ENCODE peak calls at places on chromosomes 13 and 19, in seven cellular contexts. V is cardiac fibroblast, M is fibroblast of pulmonary artery, A is fibroblast of the aortic adventitia, E is heart left ventricle, X is hepatocyte, F is heart right ventricle. G is an unnamed sample.

GRCh38 chr19:2434267-2434666 is 6.9 kb upstream of the TIMM13 start:
- DNase-seq in M (no peak), E (no peak), A (no peak), V (no peak), F (no peak), X (no peak), G (no peak)

GRCh38 chr13:77309254-77309653 is 17.6 kb downstream of the MYCBP2 start:
- DNase-seq in A (no peak), E (no peak), X (no peak), V (no peak), M (no peak), F (no peak), G (no peak)

GRCh38 chr13:40302351-40302750 is 364.1 kb downstream of the FOXO1 start:
- DNase-seq in F (no peak), M (no peak), A (no peak), E (no peak), X (no peak), V (no peak), G (no peak)

GRCh38 chr19:49890349-49891311 is 6.1 kb downstream of the IL4I1 start:
- DNase-seq in V (no peak), M (no peak), X (peak; percentile 58), F (no peak), A (no peak), E (no peak), G (peak; percentile 64)

GRCh38 chr19:13978306-13978705 is 26.0 kb downstream of the DCAF15 start:
- DNase-seq in A (no peak), X (peak; percentile 90), M (peak; percentile 43), F (peak; percentile 89), E (peak; percentile 87), V (no peak), G (peak; percentile 83)

GRCh38 chr13:47897411-47898050 is 103.5 kb downstream of the SUCLA2 start:
- DNase-seq in E (no peak), X (no peak), F (no peak), M (peak; percentile 27), A (peak; percentile 20), V (peak; percentile 14), G (peak; percentile 57)

GRCh38 chr13:93900735-93901134 is 578.7 kb downstream of the DCT start:
- DNase-seq in V (peak; percentile 46), M (peak; percentile 33), F (no peak), E (no peak), A (peak; percentile 41), X (no peak), G (peak; percentile 28)

GRCh38 chr13:34578471-34578870 is 363.6 kb upstream of the NBEA start:
- DNase-seq in F (no peak), V (peak; percentile 19), A (no peak), X (no peak), E (no peak), M (peak; percentile 46), G (peak; percentile 50)

GRCh38 chr19:2503521-2504109 is 27.7 kb downstream of the GADD45B start:
- DNase-seq in F (no peak), M (peak; percentile 60), X (peak; percentile 88), E (no peak), V (peak; percentile 87), A (peak; percentile 78), G (peak; percentile 40)

GRCh38 chr19:15417699-15418098 is 1.1 kb downstream of the AKAP8L start:
- DNase-seq in X (no peak), V (peak; percentile 22), E (no peak), F (no peak), A (peak; percentile 43), M (peak; percentile 18), G (peak; percentile 22)

GRCh38 chr19:35629332-35629633 is 447 bp downstream of the RBM42 start:
- DNase-seq in A (no peak), V (no peak), E (no peak), M (no peak), X (no peak), F (no peak), G (no peak)

GRCh38 chr19:52369463-52370340 is at the start of gene ZNF880:
- DNase-seq in A (peak; percentile 90), E (peak; percentile 95), F (peak; percentile 95), M (peak; percentile 94), V (peak; percentile 94), X (peak; percentile 96), G (peak; percentile 96)

GRCh38 chr13:30123575-30123974 is 183.8 kb downstream of the KATNAL1 start:
- DNase-seq in M (no peak), V (no peak), F (no peak), E (no peak), X (no peak), A (no peak), G (no peak)

GRCh38 chr13:30121666-30122065 is 185.7 kb downstream of the KATNAL1 start:
- DNase-seq in A (no peak), X (no peak), V (no peak), F (no peak), M (no peak), E (no peak), G (no peak)

GRCh38 chr13:30120133-30120822 is 187.1 kb downstream of the KATNAL1 start:
- DNase-seq in F (no peak), M (no peak), A (no peak), E (no peak), V (no peak), X (no peak), G (no peak)

GRCh38 chr13:30119476-30119875 is 187.9 kb downstream of the KATNAL1 start:
- DNase-seq in V (peak; percentile 65), M (peak; percentile 64), F (no peak), A (peak; percentile 83), X (peak; percentile 60), E (no peak), G (peak; percentile 74)

GRCh38 chr13:30121244-30121643 is 186.1 kb downstream of the KATNAL1 start:
- DNase-seq in X (no peak), A (no peak), F (no peak), E (no peak), V (no peak), M (no peak), G (no peak)
- H3K4me3 ChIP-seq in X (no peak overlapping the region), A (no peak overlapping the region), F (no peak overlapping the region), E (no peak overlapping the region), V (no peak overlapping the region), M (no peak overlapping the region), G (no peak overlapping the region)

GRCh38 chr19:23406716-23407115 is 11.4 kb upstream of the ZNF91 start:
- DNase-seq in M (no peak), V (no peak), X (no peak), F (no peak), E (no peak), A (no peak), G (no peak)
- H3K4me3 ChIP-seq in M (no peak overlapping the region), V (no peak overlapping the region), X (no peak overlapping the region), F (no peak overlapping the region), E (no peak overlapping the region), A (no peak overlapping the region), G (no peak overlapping the region)

GRCh38 chr13:114048463-114048862 is 74.6 kb upstream of the C13orf46 start:
- DNase-seq in M (no peak), F (no peak), X (no peak), E (no peak), A (no peak), V (no peak), G (no peak)
- H3K4me3 ChIP-seq in M (no peak overlapping the region), F (peak overlapping the region; percentile 22), X (no peak overlapping the region), E (no peak overlapping the region), A (no peak overlapping the region), V (no peak overlapping the region), G (no peak overlapping the region)

DNA sequence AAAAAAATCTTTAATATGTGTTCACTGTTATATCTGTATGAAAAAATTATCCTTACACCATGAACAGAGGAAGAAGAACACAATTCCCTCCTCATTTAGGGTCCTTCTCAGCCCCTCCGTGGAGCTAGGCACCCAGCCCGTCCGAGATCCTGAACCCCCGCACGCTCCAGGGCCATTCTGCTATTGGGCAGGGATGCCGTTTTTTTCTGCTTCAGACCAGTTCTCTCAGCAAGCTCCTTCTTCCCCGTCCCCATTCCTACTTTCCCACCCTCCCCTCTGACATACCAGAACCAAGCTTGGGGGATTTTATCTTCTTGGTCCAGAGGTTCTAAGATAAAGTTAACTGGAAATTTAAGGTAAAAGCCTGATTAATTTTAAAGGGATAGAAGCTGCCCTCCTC is 36.2 kb downstream of the ATP12A start:
- DNase-seq in F (no peak), X (no peak), E (no peak), M (no peak), V (no peak), A (no peak), G (no peak)
- H3K4me3 ChIP-seq in F (no peak overlapping the region), X (no peak overlapping the region), E (no peak overlapping the region), M (no peak overlapping the region), V (no peak overlapping the region), A (no peak overlapping the region), G (no peak overlapping the region)

DNA sequence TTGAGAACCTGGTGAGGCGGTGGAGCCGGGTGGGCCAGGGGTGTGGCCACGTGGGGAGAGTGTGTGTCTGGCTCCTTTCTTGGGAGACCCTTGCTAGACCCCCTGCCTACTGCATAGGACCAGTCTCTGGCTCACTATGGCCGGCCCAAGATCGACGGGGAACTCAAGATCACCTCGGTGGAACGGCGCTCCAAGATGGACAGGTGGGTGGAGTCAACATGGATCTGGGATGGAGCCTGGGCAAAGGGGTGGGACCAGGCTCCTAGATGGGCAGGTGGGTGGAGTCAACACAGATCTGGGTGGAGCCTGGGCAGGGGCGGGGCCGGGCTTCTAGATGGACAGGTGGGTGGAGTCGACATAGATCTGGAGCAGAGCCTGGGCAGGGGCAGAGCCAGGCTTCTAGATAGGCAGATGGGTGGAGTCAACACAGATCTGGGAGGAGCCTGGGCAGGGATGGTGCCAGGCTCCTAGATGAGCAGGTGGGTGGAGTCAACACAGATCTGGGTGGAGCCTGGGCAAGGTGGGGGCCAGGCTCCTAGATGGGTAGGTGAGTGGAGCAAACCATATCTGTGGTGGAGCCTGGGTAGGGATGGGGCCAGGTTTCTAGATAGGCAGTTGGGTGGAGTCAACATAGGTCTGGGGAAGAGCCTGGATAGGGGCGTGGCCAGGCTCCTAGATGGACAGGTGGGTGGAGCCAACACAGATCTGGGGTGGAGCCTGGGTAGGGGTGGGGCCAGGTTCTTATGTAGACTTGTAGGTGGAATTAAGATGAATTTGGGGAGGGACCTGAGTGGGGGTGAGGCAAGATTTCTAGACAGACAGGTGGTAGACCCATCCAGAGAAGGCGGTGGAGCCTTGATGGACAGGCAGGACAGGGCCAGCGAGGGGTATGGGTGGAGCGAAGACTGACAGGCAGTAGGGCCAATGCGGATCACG is 56.5 kb downstream of the VAV1 start:
- DNase-seq in M (no peak), E (no peak), F (no peak), A (no peak), V (peak; percentile 11), X (no peak), G (no peak)
- H3K4me3 ChIP-seq in M (no peak overlapping the region), E (no peak overlapping the region), F (no peak overlapping the region), A (no peak overlapping the region), V (no peak overlapping the region), X (no peak overlapping the region), G (no peak overlapping the region)

DNA sequence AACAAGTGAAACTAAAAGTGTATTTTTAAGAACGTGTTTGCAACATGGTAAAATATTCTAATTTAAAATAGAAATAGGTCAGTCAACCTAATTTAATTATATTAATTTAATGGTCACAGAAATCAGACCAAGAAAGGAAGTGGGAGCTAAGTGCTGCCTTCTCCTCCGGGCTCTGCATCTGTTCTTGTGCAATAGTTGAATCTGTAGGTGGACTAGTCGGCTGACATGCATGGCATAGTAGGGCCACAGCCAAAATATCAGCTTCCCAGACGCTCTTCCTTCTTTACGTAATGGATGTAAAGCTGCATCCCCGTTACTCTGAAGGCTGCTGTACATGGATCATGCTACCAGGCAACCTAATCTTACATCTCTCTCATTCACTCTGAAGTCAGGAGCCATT is 47.3 kb downstream of the COL4A1 start:
- DNase-seq in M (no peak), E (no peak), F (no peak), A (peak; percentile 9), V (peak; percentile 48), X (no peak), G (no peak)
- H3K4me3 ChIP-seq in M (no peak overlapping the region), E (no peak overlapping the region), F (no peak overlapping the region), A (no peak overlapping the region), V (no peak overlapping the region), X (no peak overlapping the region), G (no peak overlapping the region)

G was measured in cardiac muscle cell.